ENCODE peak calls at places on chromosome 13, in nine cellular contexts. W is NCI-H187; B is erythroblast; E is aorta; J is EL; P is LoVo; U is activated naive CD8-positive, alpha-beta T cell treated with anti-CD3 and anti-CD28 coated beads for 36 hours; Z is CD4-positive, alpha-beta T cell; A is T-cell. I is an unnamed sample.

GRCh38 chr13:71483733-71484132 is 383.3 kb downstream of the DACH1 start:
- DNase-seq in J (no peak), E (no peak), W (no peak), Z (no peak), U (no peak), B (no peak), P (no peak), A (no peak), I (no peak)

GRCh38 chr13:113566227-113566561 is 18.4 kb upstream of the TFDP1 start:
- DNase-seq in B (no peak), P (no peak), Z (no peak), U (no peak), W (no peak), E (no peak), J (no peak), A (no peak), I (no peak)

GRCh38 chr13:50107205-50107604 is 92.0 kb downstream of the KCNRG start:
- DNase-seq in Z (no peak), B (no peak), U (no peak), A (no peak), J (no peak), P (no peak), W (no peak), E (no peak), I (no peak)

GRCh38 chr13:99865420-99865930 is 106.1 kb downstream of the ZIC5 start:
- DNase-seq in Z (no peak), J (no peak), U (no peak), E (no peak), B (no peak), P (no peak), W (no peak), A (no peak), I (no peak)

GRCh38 chr13:95160112-95160906 is 140.9 kb downstream of the ABCC4 start:
- DNase-seq in W (no peak), A (no peak), Z (no peak), B (no peak), P (no peak), E (no peak), U (no peak), J (no peak), I (no peak)

GRCh38 chr13:42073683-42074082 is 25.2 kb downstream of the DGKH start:
- DNase-seq in P (no peak), W (no peak), A (no peak), U (no peak), J (peak), B (no peak), Z (no peak), E (no peak), I (no peak)

GRCh38 chr13:112446867-112447266 is 70.7 kb downstream of the SPACA7 start:
- DNase-seq in E (peak), U (no peak), Z (no peak), B (no peak), J (no peak), P (no peak), A (no peak), W (no peak), I (no peak)

GRCh38 chr13:109152941-109153340 is 523.5 kb downstream of the MYO16 start:
- DNase-seq in B (no peak), E (no peak), P (no peak), W (no peak), A (no peak), U (no peak), J (no peak), Z (no peak), I (no peak)

GRCh38 chr13:31200636-31200970 is 828 bp downstream of the B3GLCT start:
- DNase-seq in A (no peak), E (peak), P (peak), U (no peak), W (no peak), J (peak), Z (no peak), B (peak), I (no peak)